ENCODE peak calls at places on chromosome 7, in ten cellular contexts. W is psoas muscle, Z is heart right ventricle, O is H1, F is cardiac muscle cell, E is PC-9, I is body of pancreas, L is ascending aorta, D is thoracic aorta, C is lung. A is an unnamed sample. For H3K4me1, the result is how much of the 10 kb centered on the place peaks cover.

GRCh38 chr7:28835800-28836199 is 122.3 kb downstream of the TRIL start:
- DNase-seq in F (no peak), O (no peak), C (no peak), Z (no peak), I (no peak), W (no peak), D (no peak), L (no peak), E (no peak), A (no peak)

GRCh38 chr7:1742555-1743303 is 72.7 kb downstream of the ELFN1 start:
- DNase-seq in O (no peak), L (no peak), D (no peak), I (peak), C (peak), F (peak), E (no peak), W (peak), Z (peak), A (peak)

GRCh38 chr7:127252736-127253288 is at the start of gene GRM8:
- DNase-seq in O (peak), C (no peak), I (peak), L (no peak), F (peak), Z (peak), D (peak), W (peak), E (no peak), A (peak)

GRCh38 chr7:87435546-87435945 is 39.9 kb downstream of the ABCB4 start:
- DNase-seq in I (no peak), Z (no peak), L (no peak), W (no peak), F (peak), O (no peak), D (no peak), E (no peak), C (no peak), A (no peak)

GRCh38 chr7:85682819-85683218 is 496.0 kb upstream of the SEMA3D start:
- DNase-seq in L (no peak), I (no peak), Z (no peak), E (no peak), O (no peak), F (peak), W (no peak), C (no peak), D (no peak), A (no peak)

GRCh38 chr7:157758468-157759245 is 421.9 kb downstream of the DNAJB6 start:
- DNase-seq in E (no peak), O (no peak), W (no peak), I (no peak), F (no peak), L (no peak), D (no peak), C (no peak), Z (no peak), A (no peak)

GRCh38 chr7:144513332-144513731 is 109.8 kb upstream of the NOBOX start:
- DNase-seq in W (no peak), D (no peak), E (no peak), L (no peak), C (no peak), O (no peak), F (peak), Z (no peak), I (no peak), A (no peak)

GRCh38 chr7:44467217-44467548 is 23.3 kb downstream of the NUDCD3 start:
- DNase-seq in L (no peak), O (no peak), C (no peak), W (no peak), F (no peak), I (no peak), E (no peak), Z (no peak), D (no peak), A (no peak)

GRCh38 chr7:30697716-30698460 is 15.6 kb upstream of the CRHR2 start:
- DNase-seq in D (no peak), Z (peak), F (no peak), C (no peak), L (no peak), W (no peak), I (no peak), E (no peak), O (no peak), A (no peak)

GRCh38 chr7:121909721-121910359 is 36.9 kb downstream of the PTPRZ1 start:
- DNase-seq in O (no peak), W (no peak), E (no peak), Z (no peak), F (no peak), D (no peak), I (no peak), L (no peak), C (no peak), A (no peak)

GRCh38 chr7:32316831-32317230 is 173.3 kb downstream of the LSM5 start:
- DNase-seq in F (no peak), L (no peak), D (no peak), W (no peak), C (no peak), E (no peak), Z (no peak), I (no peak), O (no peak), A (no peak)

GRCh38 chr7:113283861-113284260 is 165.5 kb upstream of the SMIM30 start:
- DNase-seq in F (peak), W (no peak), E (no peak), O (no peak), C (no peak), I (no peak), D (no peak), Z (no peak), L (no peak), A (no peak)

GRCh38 chr7:88449410-88449809 is 142.7 kb upstream of the STEAP4 start:
- DNase-seq in Z (no peak), F (no peak), E (no peak), I (no peak), C (no peak), D (no peak), L (no peak), W (no peak), O (no peak), A (no peak)

GRCh38 chr7:113487925-113488731 is 369.8 kb upstream of the SMIM30 start:
- DNase-seq in C (no peak), Z (no peak), F (no peak), W (no peak), O (no peak), E (no peak), L (no peak), I (no peak), D (no peak), A (no peak)

GRCh38 chr7:25897261-25897782 is 254.7 kb upstream of the NFE2L3 start:
- DNase-seq in E (no peak), O (no peak), Z (no peak), C (no peak), F (peak), W (no peak), L (no peak), I (no peak), D (no peak), A (no peak)

GRCh38 chr7:78172138-78172887 is 373.7 kb downstream of the PHTF2 start:
- DNase-seq in D (no peak), L (no peak), E (no peak), I (no peak), Z (no peak), W (no peak), O (no peak), C (no peak), F (no peak), A (no peak)
- H3K4me1 ChIP-seq in D (under half), L (under half), E (under half), I (under half), Z (under half), W (under half), O (under half), C (under half), F (under half), A (under half)

GRCh38 chr7:57305192-57305748 is 144.7 kb upstream of the ZNF716 start:
- DNase-seq in C (no peak), F (no peak), O (peak), I (no peak), E (no peak), W (no peak), Z (no peak), D (no peak), L (no peak), A (peak)

DNA sequence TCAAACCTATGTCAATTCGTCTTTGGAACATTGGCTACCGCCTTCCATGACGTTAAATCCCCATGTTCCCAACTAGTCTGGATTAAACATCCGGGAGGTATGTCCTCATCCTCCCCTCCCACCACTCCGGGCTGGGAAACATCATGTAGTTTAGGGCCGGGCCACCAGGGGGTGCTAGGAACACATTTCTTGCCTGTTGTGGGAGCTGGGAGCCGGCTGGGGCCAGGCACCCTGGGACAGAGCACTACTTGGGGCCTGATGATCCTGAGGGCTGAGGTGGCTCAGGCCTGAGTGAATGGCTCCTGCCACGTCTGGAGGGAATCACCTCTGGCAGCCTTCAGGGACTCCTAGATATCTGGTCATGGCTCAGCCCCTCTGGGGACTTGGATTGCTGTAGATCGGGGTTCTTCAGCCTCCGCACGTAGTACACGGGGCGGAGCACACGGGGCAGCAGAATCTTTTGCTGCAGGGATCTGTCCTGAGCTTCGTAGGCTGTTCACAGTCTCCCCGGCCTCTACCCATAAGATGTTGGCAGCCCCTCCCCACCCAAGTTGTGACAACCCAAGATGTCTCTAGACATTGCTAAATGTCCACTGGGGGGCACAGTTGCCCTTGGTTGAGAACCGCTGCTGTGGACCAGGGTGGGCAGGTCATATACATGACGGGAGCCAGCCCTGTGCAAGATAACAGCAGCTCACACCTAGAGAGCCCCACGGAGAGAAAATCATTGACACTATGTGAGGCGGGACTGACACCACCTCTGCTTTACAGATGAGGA is 141.2 kb upstream of the ZNF716 start:
- DNase-seq in E (no peak), I (no peak), F (no peak), W (no peak), C (no peak), L (no peak), D (no peak), O (peak), Z (peak), A (peak)
- TF ChIP-seq CTCF in E (peak), I (no peak), F (no peak), W (peak), C (no peak), L (no peak), D (no peak), O (peak), Z (peak), A (peak)

GRCh38 chr7:101125989-101126650 is 784 bp upstream of the SERPINE1 start:
- DNase-seq in F (peak), O (no peak), L (no peak), Z (peak), W (peak), I (peak), E (peak), D (no peak), C (peak), A (peak)
- H3K4me1 ChIP-seq in F (under half), O (under half), L (half or more), Z (under half), W (under half), I (under half), E (half or more), D (under half), C (under half), A (under half)

GRCh38 chr7:14734839-14735321 is 167.7 kb downstream of the DGKB start:
- DNase-seq in F (no peak), Z (no peak), L (no peak), I (peak), O (peak), E (no peak), W (no peak), D (no peak), C (no peak), A (peak)
- TF ChIP-seq CTCF in F (peak), Z (no peak), L (no peak), I (peak), O (peak), E (peak), W (no peak), D (no peak), C (no peak), A (peak)

GRCh38 chr7:106073701-106074100 is 38.4 kb downstream of the SYPL1 start:
- DNase-seq in W (no peak), D (no peak), Z (no peak), F (no peak), O (no peak), E (no peak), I (no peak), C (no peak), L (no peak), A (no peak)
- H3K4me1 ChIP-seq in W (under half), D (under half), Z (half or more), F (under half), O (under half), E (under half), I (under half), C (under half), L (under half), A (under half)

DNA sequence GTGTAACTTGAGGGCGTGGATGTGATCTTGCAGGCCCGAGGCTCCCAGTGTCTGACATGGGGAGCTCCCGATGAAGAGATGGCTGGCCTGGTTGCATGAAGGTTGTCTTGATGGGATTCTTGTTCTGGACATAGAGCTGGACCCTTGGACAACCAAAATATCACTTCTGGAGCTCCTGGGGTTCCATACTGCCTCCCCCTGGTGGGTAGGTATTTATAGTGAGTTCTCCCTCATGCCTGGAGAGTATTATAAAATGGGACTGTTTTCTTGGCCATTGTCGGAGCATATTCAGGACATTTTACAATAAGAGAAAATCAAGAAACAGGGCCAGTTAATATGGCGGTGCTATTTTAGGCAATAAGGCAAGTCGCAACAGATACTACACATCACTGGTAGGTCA is 32.6 kb upstream of the GIMAP8 start:
- DNase-seq in Z (no peak), C (no peak), O (peak), W (no peak), F (no peak), E (no peak), D (no peak), I (no peak), L (no peak), A (peak)
- TF ChIP-seq CTCF in Z (no peak), C (no peak), O (no peak), W (no peak), F (no peak), E (no peak), D (no peak), I (no peak), L (no peak), A (no peak)

A was measured in testis.